ENCODE peak calls at places on chromosomes 7 and 10, in nine cellular contexts. A is neural progenitor cell; B is adipocyte; C is H1; L is AG04450; D is body of pancreas; E is aorta; Z is mesenchymal stem cell; J is effector memory CD4-positive, alpha-beta T cell. G is an unnamed sample. For H3K9me3, the result is how much of the 10 kb centered on the place peaks cover.

GRCh38 chr7:21251166-21251806 is 176.6 kb upstream of the SP4 start:
- DNase-seq in B (no peak), D (peak), J (no peak), C (no peak), A (peak), L (no peak), Z (no peak), E (no peak), G (no peak)

GRCh38 chr7:106056513-106057203 is 55.5 kb downstream of the SYPL1 start:
- DNase-seq in C (peak), J (peak), A (peak), E (peak), B (peak), D (peak), L (peak), Z (peak), G (peak)

GRCh38 chr7:131546583-131547111 is 9.8 kb downstream of the PODXL start:
- DNase-seq in C (peak), E (peak), J (no peak), L (no peak), Z (no peak), B (peak), D (no peak), A (peak), G (no peak)

GRCh38 chr7:134730359-134730758 is 49.1 kb upstream of the CALD1 start:
- DNase-seq in L (no peak), J (no peak), Z (peak), E (no peak), B (peak), C (no peak), D (no peak), A (no peak), G (no peak)

GRCh38 chr7:116876664-116877442 is 14.5 kb downstream of the CAPZA2 start:
- DNase-seq in J (no peak), A (peak), D (peak), E (no peak), Z (no peak), L (no peak), B (no peak), C (no peak), G (no peak)

GRCh38 chr7:81308643-81309354 is 389.9 kb upstream of the SEMA3C start:
- DNase-seq in B (peak), L (no peak), Z (peak), A (peak), E (no peak), C (no peak), J (no peak), D (no peak), G (no peak)

GRCh38 chr10:24685958-24686540 is 37.6 kb downstream of the ARHGAP21 start:
- DNase-seq in L (peak), B (peak), A (no peak), Z (peak), E (no peak), D (peak), J (no peak), C (no peak), G (no peak)

GRCh38 chr7:113698556-113699220 is 220.1 kb downstream of the PPP1R3A start:
- DNase-seq in L (peak), D (peak), J (no peak), B (peak), A (peak), C (no peak), E (no peak), Z (peak), G (no peak)

GRCh38 chr10:50286517-50286916 is 35.2 kb upstream of the ASAH2 start:
- DNase-seq in D (peak), J (no peak), E (no peak), C (no peak), Z (no peak), B (peak), L (no peak), A (no peak), G (no peak)

GRCh38 chr10:129959544-129960492 is 4.3 kb downstream of the EBF3 start:
- DNase-seq in J (no peak), C (no peak), A (peak), L (no peak), Z (no peak), B (no peak), E (no peak), D (no peak), G (no peak)

GRCh38 chr10:90602815-90603600 is 254.8 kb downstream of the HTR7 start:
- DNase-seq in Z (peak), J (no peak), B (peak), C (no peak), A (no peak), L (no peak), D (peak), E (no peak), G (no peak)

GRCh38 chr7:110084177-110084807 is 1006.6 kb upstream of the LRRN3 start:
- DNase-seq in B (no peak), Z (no peak), A (no peak), D (no peak), L (no peak), J (no peak), E (no peak), C (no peak), G (no peak)

GRCh38 chr10:32155075-32155516 is 98.9 kb upstream of the KIF5B start:
- DNase-seq in D (no peak), J (no peak), E (no peak), B (peak), Z (peak), L (no peak), A (no peak), C (no peak), G (no peak)

GRCh38 chr10:86521620-86522384 is at the start of gene WAPL:
- DNase-seq in L (peak), J (peak), C (peak), A (peak), E (peak), Z (peak), D (peak), B (peak), G (peak)

GRCh38 chr10:126372359-126372758 is 15.9 kb downstream of the ADAM12 start:
- DNase-seq in C (no peak), A (no peak), J (no peak), L (no peak), D (no peak), B (no peak), E (no peak), Z (no peak), G (no peak)

GRCh38 chr10:62080905-62081304 is 179.4 kb downstream of the ARID5B start:
- DNase-seq in Z (no peak), D (no peak), C (no peak), E (no peak), B (no peak), A (no peak), J (no peak), L (no peak), G (no peak)

GRCh38 chr7:91348686-91349085 is 84.5 kb downstream of the FZD1 start:
- DNase-seq in D (no peak), A (no peak), C (no peak), J (no peak), B (peak), Z (peak), L (no peak), E (no peak), G (no peak)

GRCh38 chr7:33143996-33144718 is 14.8 kb downstream of the BBS9 start:
- DNase-seq in J (no peak), E (no peak), Z (peak), D (peak), L (no peak), B (no peak), A (no peak), C (no peak), G (no peak)

GRCh38 chr7:130906575-130906974 is 172.6 kb upstream of the KLF14 start:
- DNase-seq in E (no peak), L (no peak), J (no peak), D (no peak), B (no peak), Z (no peak), C (no peak), A (no peak), G (no peak)

GRCh38 chr7:36084485-36085091 is 68.5 kb upstream of the EEPD1 start:
- DNase-seq in B (peak), A (peak), D (peak), L (no peak), Z (peak), J (no peak), C (peak), E (no peak), G (no peak)

GRCh38 chr10:63588436-63589180 is 67.4 kb downstream of the REEP3 start:
- DNase-seq in E (no peak), D (peak), B (no peak), A (no peak), C (no peak), J (no peak), L (no peak), Z (peak), G (no peak)

GRCh38 chr10:48439581-48440041 is 133.1 kb downstream of the MAPK8 start:
- DNase-seq in J (no peak), C (no peak), E (no peak), L (no peak), Z (peak), B (no peak), A (peak), D (peak), G (no peak)

GRCh38 chr10:74189999-74190421 is 39.0 kb downstream of the ADK start:
- DNase-seq in B (peak), A (no peak), E (no peak), Z (peak), L (peak), D (peak), C (no peak), J (no peak), G (no peak)

GRCh38 chr7:77428777-77429231 is 12.7 kb upstream of the GSAP start:
- DNase-seq in Z (peak), C (no peak), B (no peak), A (peak), J (no peak), E (no peak), D (peak), L (no peak), G (no peak)

GRCh38 chr7:135272303-135272702 is 38.7 kb downstream of the STRA8 start:
- DNase-seq in D (no peak), C (no peak), A (no peak), E (no peak), Z (no peak), B (no peak), J (no peak), L (no peak), G (no peak)

GRCh38 chr7:151271699-151272355 is 23.3 kb upstream of the SMARCD3 start:
- DNase-seq in D (peak), B (peak), C (no peak), Z (peak), A (no peak), L (no peak), E (peak), J (no peak), G (peak)

GRCh38 chr10:84140036-84140379 is 699 bp downstream of the GHITM start:
- DNase-seq in E (no peak), J (no peak), A (peak), Z (peak), C (no peak), D (peak), L (no peak), B (peak), G (no peak)

GRCh38 chr10:44817961-44818649 is 93.0 kb upstream of the TMEM72 start:
- DNase-seq in D (no peak), Z (no peak), E (no peak), C (no peak), L (no peak), A (no peak), J (no peak), B (no peak), G (no peak)

GRCh38 chr7:45597286-45597984 is 23.3 kb downstream of the ADCY1 start:
- DNase-seq in C (peak), B (no peak), L (no peak), E (no peak), D (no peak), Z (no peak), J (no peak), A (no peak), G (no peak)

GRCh38 chr10:106043833-106044232 is 1120.7 kb downstream of the SORCS1 start:
- DNase-seq in Z (peak), E (no peak), C (no peak), B (no peak), L (no peak), J (no peak), D (no peak), A (no peak), G (no peak)

GRCh38 chr10:22805304-22805703 is 90.9 kb upstream of the PIP4K2A start:
- DNase-seq in E (no peak), B (peak), C (no peak), A (no peak), L (no peak), D (peak), Z (peak), J (no peak), G (peak)

GRCh38 chr10:75250934-75251333 is 15.2 kb upstream of the COMTD1 start:
- DNase-seq in B (no peak), A (no peak), E (peak), J (no peak), D (no peak), C (no peak), L (no peak), Z (no peak), G (no peak)

GRCh38 chr10:70753841-70754621 is 31.1 kb downstream of the TBATA start:
- DNase-seq in E (peak), J (no peak), L (no peak), A (no peak), Z (peak), C (peak), D (no peak), B (peak), G (no peak)

GRCh38 chr7:117184367-117184766 is 138.5 kb downstream of the WNT2 start:
- DNase-seq in D (no peak), L (no peak), E (no peak), A (no peak), C (no peak), Z (no peak), J (no peak), B (no peak), G (no peak)

GRCh38 chr10:111063471-111063870 is 13.4 kb upstream of the ADRA2A start:
- DNase-seq in D (no peak), C (no peak), B (no peak), Z (no peak), E (no peak), J (no peak), A (no peak), L (no peak), G (no peak)

GRCh38 chr7:158078161-158078910 is 509.3 kb downstream of the PTPRN2 start:
- DNase-seq in B (no peak), A (no peak), J (no peak), E (peak), Z (no peak), D (no peak), C (no peak), L (no peak), G (no peak)
- H3K9me3 ChIP-seq in B (under half), A (under half), J (under half), E (under half), Z (under half), D (under half), C (under half), L (half or more), G (under half)

GRCh38 chr10:4215963-4216575 is 431.1 kb upstream of the KLF6 start:
- DNase-seq in J (no peak), L (no peak), A (no peak), B (no peak), C (no peak), Z (no peak), D (no peak), E (no peak), G (no peak)
- H3K9me3 ChIP-seq in J (under half), L (under half), A (under half), B (under half), C (under half), Z (under half), D (under half), E (under half), G (under half)

GRCh38 chr10:37816290-37816689 is 41.1 kb downstream of the ZNF248 start:
- DNase-seq in D (no peak), E (no peak), J (no peak), C (no peak), B (no peak), A (no peak), L (no peak), Z (no peak), G (no peak)

GRCh38 chr10:37813763-37814162 is 43.6 kb downstream of the ZNF248 start:
- DNase-seq in C (no peak), Z (no peak), J (no peak), E (no peak), L (no peak), B (no peak), A (no peak), D (no peak), G (no peak)

DNA sequence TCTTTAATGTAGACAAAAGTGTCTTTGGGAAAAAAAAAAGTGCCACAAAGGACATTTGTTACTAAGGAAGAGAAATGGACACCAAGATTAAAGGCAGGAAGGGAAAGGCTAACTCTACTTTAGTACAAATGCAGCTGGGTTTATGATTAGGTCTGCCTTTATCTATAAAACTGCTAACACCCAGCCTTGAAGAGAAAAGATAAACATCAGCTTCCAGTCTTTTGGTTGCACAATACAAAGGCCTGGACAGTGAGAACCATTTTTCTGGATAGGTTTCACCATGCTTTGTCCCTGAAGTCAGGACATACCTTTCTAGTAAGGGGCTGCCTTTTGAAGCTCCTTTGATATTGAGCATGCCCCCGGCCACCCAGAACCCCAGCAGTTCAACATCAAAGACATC is 45.1 kb downstream of the ZNF248 start:
- DNase-seq in C (no peak), J (no peak), L (no peak), D (no peak), E (no peak), Z (no peak), A (no peak), B (no peak), G (no peak)
- H3K9me3 ChIP-seq in C (half or more), J (under half), L (under half), D (under half), E (under half), Z (half or more), A (under half), B (under half), G (under half)

DNA sequence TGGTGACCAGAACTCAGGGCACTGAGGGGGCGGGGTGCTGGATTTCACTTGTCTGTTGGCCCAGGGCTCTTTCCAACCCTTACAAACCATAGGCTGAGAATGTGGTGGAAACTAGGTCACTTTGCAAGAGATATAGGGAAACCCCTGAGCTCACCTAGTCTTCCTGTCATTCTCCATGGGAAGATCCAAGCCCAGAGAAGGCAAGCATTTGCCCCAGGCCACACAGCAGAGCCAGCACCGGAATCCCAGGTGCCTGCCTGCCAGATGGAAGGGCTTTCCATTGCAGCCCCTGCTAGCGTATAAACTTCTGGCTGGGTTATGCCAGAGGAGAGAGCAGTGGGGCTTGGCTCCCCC is 427 bp downstream of the PYROXD2 start:
- DNase-seq in C (no peak), J (no peak), L (no peak), B (peak), D (no peak), Z (no peak), E (no peak), A (no peak), G (no peak)
- H3K9me3 ChIP-seq in C (under half), J (under half), L (under half), B (under half), D (under half), Z (under half), E (under half), A (under half), G (under half)

GRCh38 chr10:125155669-125156068 is 4.7 kb downstream of the CTBP2 start:
- DNase-seq in Z (peak), A (no peak), L (no peak), B (no peak), D (no peak), E (no peak), J (no peak), C (no peak), G (no peak)
- H3K9me3 ChIP-seq in Z (under half), A (under half), L (under half), B (under half), D (under half), E (under half), J (under half), C (under half), G (under half)

GRCh38 chr7:56479136-56479535 is 362.9 kb upstream of the NUPR2 start:
- DNase-seq in E (no peak), Z (no peak), A (no peak), L (no peak), C (no peak), D (no peak), J (no peak), B (no peak), G (no peak)

GRCh38 chr7:56483153-56483552 is 366.9 kb upstream of the NUPR2 start:
- DNase-seq in D (no peak), E (no peak), J (no peak), B (no peak), C (no peak), Z (no peak), A (no peak), L (no peak), G (no peak)

GRCh38 chr7:56474271-56474670 is 358.1 kb upstream of the NUPR2 start:
- DNase-seq in E (no peak), C (no peak), J (no peak), D (no peak), L (no peak), Z (no peak), B (no peak), A (no peak), G (no peak)

GRCh38 chr7:56483861-56484550 is 367.8 kb upstream of the NUPR2 start:
- DNase-seq in E (no peak), L (no peak), B (no peak), D (no peak), J (no peak), C (no peak), A (no peak), Z (no peak), G (no peak)

DNA sequence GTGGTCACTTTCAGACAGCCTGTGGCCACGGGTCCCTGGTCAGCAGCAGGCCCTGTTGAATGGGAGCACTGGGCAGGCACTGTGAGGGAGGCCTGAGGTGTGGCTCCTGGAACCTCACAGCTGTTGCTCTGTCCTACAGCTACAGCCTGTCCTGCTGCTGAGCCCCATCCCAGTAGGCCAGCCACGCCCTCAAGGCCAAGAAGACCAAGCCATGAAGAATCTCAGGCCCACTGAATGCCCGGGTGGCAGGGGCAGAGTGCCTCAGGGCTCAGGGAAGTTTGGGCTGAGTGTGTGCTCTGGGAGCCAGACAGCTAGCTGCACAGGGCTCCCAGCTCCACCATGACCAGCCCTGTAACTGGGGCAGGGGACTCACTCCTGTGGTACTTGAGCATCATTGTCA is 363.5 kb upstream of the NUPR2 start:
- DNase-seq in J (no peak), A (no peak), C (no peak), D (no peak), E (no peak), B (no peak), L (no peak), Z (no peak), G (no peak)
- H3K9me3 ChIP-seq in J (under half), A (under half), C (half or more), D (under half), E (under half), B (half or more), L (half or more), Z (half or more), G (under half)

DNA sequence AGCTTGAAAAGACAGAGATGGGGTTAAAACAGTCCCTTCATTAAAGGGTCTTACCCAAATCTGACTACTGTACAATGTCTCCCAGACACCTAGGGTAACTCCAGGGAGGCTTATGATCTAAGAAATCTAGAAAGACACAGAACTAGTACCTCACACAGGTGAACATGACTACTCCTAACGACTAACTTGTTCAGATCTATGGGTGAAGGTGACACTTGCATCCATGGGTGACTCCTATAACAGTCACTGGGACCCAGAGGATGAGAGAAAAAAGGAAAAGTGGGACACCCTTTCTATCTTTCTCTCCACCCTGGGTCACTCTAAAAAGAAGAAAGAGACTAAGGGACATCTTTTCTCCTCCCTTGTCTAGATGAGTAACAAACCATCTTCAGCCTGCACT is 19.2 kb downstream of the AKR1C8 start:
- DNase-seq in Z (peak), A (peak), C (no peak), D (no peak), J (no peak), L (no peak), E (no peak), B (no peak), G (no peak)
- H3K9me3 ChIP-seq in Z (half or more), A (under half), C (under half), D (under half), J (under half), L (under half), E (under half), B (under half), G (under half)

GRCh38 chr10:42519079-42519478 is 119.3 kb downstream of the ZNF33B start:
- DNase-seq in A (no peak), Z (no peak), C (no peak), D (no peak), L (no peak), B (no peak), J (no peak), E (no peak), G (no peak)
- H3K9me3 ChIP-seq in A (half or more), Z (half or more), C (half or more), D (under half), L (under half), B (half or more), J (half or more), E (under half), G (half or more)